ENCODE peak calls at places on chromosomes 2 and 18, in four cellular contexts. Q is stimulated activated CD8-positive, alpha-beta memory T cell treated with anti-CD3 and anti-CD28 coated beads, Interleukin-12 subunit alpha, Interleukin-12 subunit beta, amount 100 ng/mL, for 4 hours; V is A549; D is stimulated activated CD4-positive, alpha-beta T cell treated with anti-CD3 and anti-CD28 coated beads, Interleukin-2, amount 100 ng/mL, for 48 hours. M is an unnamed sample.

GRCh38 chr18:78754311-78755043 is 225.1 kb upstream of the SALL3 start:
- DNase-seq in Q (no peak), V (no peak), D (no peak), M (no peak)

GRCh38 chr2:40240067-40240466 is 211.8 kb downstream of the SLC8A1 start:
- DNase-seq in Q (no peak), V (no peak), D (no peak), M (no peak)

GRCh38 chr2:85727798-85728197 is 26.0 kb upstream of the ATOH8 start:
- DNase-seq in Q (no peak), V (no peak), D (no peak), M (no peak)

GRCh38 chr2:74648009-74648443 is at the start of gene M1AP:
- DNase-seq in Q (no peak), V (no peak), D (no peak), M (no peak)

GRCh38 chr2:98063289-98063688 is 23.7 kb upstream of the VWA3B start:
- DNase-seq in Q (no peak), V (no peak), D (no peak), M (no peak)

GRCh38 chr2:232523682-232524597 is 2.0 kb upstream of the CHRND start:
- DNase-seq in Q (no peak), V (peak; percentile 78), D (no peak), M (no peak)

GRCh38 chr2:1613078-1613445 is 131.3 kb downstream of the PXDN start:
- DNase-seq in Q (no peak), V (no peak), D (no peak), M (no peak)

GRCh38 chr2:120953843-120954584 is 218.3 kb downstream of the GLI2 start:
- DNase-seq in Q (no peak), V (no peak), D (no peak), M (no peak)

M was measured in natural killer cell.